ENCODE peak calls at places on chromosomes 16 and 17, in nine cellular contexts. C, X, U, H, G, F, I, E and N are unnamed samples.

GRCh38 chr17:62763891-62764600 is 44.1 kb downstream of the MARCHF10 start:
- ATAC-seq in C (no peak), X (no peak), U (no peak), H (no peak), G (no peak), F (no peak), I (no peak), E (no peak), N (no peak)

GRCh38 chr16:57624044-57624688 is 4.3 kb upstream of the ADGRG1 start:
- ATAC-seq in C (no peak), X (no peak), U (peak), H (no peak), G (no peak), F (no peak), I (no peak), E (no peak), N (no peak)

GRCh38 chr16:2924901-2925820 is 13.4 kb downstream of the FLYWCH1 start:
- ATAC-seq in C (no peak), X (peak), U (no peak), H (no peak), G (no peak), F (peak), I (no peak), E (no peak), N (no peak)

GRCh38 chr16:31141489-31142108 is 6.1 kb upstream of the PRSS8 start:
- ATAC-seq in C (no peak), X (peak), U (peak), H (no peak), G (no peak), F (peak), I (peak), E (peak), N (peak)

GRCh38 chr16:1044515-1045362 is 27.8 kb upstream of the SSTR5 start:
- ATAC-seq in C (no peak), X (no peak), U (no peak), H (no peak), G (no peak), F (peak), I (peak), E (no peak), N (peak)

GRCh38 chr17:34730816-34731215 is 151.4 kb downstream of the TMEM132E start:
- ATAC-seq in C (no peak), X (no peak), U (no peak), H (no peak), G (no peak), F (no peak), I (no peak), E (no peak), N (no peak)

GRCh38 chr16:16861546-16861945 is 482.6 kb downstream of the NPIPA7 start:
- ATAC-seq in C (no peak), X (peak), U (peak), H (peak), G (peak), F (peak), I (peak), E (peak), N (peak)

GRCh38 chr16:50517450-50518252 is 30.5 kb upstream of the NKD1 start:
- ATAC-seq in C (no peak), X (no peak), U (no peak), H (no peak), G (no peak), F (no peak), I (no peak), E (no peak), N (no peak)

GRCh38 chr17:309361-309888 is 43.2 kb downstream of the RPH3AL start:
- ATAC-seq in C (peak), X (peak), U (peak), H (no peak), G (peak), F (peak), I (no peak), E (peak), N (peak)

GRCh38 chr17:77540975-77541374 is 400.2 kb downstream of the SEC14L1 start:
- ATAC-seq in C (no peak), X (no peak), U (no peak), H (no peak), G (no peak), F (no peak), I (no peak), E (no peak), N (no peak)

GRCh38 chr16:79257958-79258490 is 342.5 kb downstream of the MAF start:
- ATAC-seq in C (no peak), X (no peak), U (no peak), H (no peak), G (peak), F (no peak), I (no peak), E (no peak), N (no peak)

GRCh38 chr17:33889079-33889478 is 366.0 kb upstream of the CCL2 start:
- ATAC-seq in C (no peak), X (no peak), U (no peak), H (no peak), G (no peak), F (no peak), I (no peak), E (no peak), N (no peak)

GRCh38 chr17:65751263-65751662 is 189.8 kb upstream of the AXIN2 start:
- ATAC-seq in C (no peak), X (no peak), U (no peak), H (no peak), G (no peak), F (no peak), I (no peak), E (peak), N (peak)

GRCh38 chr16:53743149-53743566 is 39.2 kb downstream of the FTO start:
- ATAC-seq in C (no peak), X (no peak), U (peak), H (no peak), G (no peak), F (peak), I (peak), E (no peak), N (peak)

GRCh38 chr16:50323335-50324011 is 45.3 kb downstream of the BRD7 start:
- ATAC-seq in C (no peak), X (peak), U (peak), H (no peak), G (no peak), F (no peak), I (peak), E (no peak), N (peak)

GRCh38 chr17:7095642-7096041 is 15.6 kb upstream of the CLEC10A start:
- ATAC-seq in C (no peak), X (no peak), U (no peak), H (no peak), G (no peak), F (no peak), I (no peak), E (peak), N (no peak)

GRCh38 chr17:81028506-81028858 is 6.5 kb upstream of the BAIAP2 start:
- ATAC-seq in C (no peak), X (no peak), U (no peak), H (no peak), G (no peak), F (no peak), I (no peak), E (no peak), N (no peak)

GRCh38 chr16:30884760-30885159 is 9.1 kb downstream of the BCL7C start:
- ATAC-seq in C (no peak), X (no peak), U (no peak), H (no peak), G (peak), F (no peak), I (no peak), E (no peak), N (no peak)

GRCh38 chr16:66344533-66345145 is 21.9 kb upstream of the CDH5 start:
- ATAC-seq in C (no peak), X (peak), U (peak), H (no peak), G (no peak), F (no peak), I (no peak), E (no peak), N (peak)

GRCh38 chr17:16293918-16294317 is 59.4 kb downstream of the CENPV start:
- ATAC-seq in C (no peak), X (peak), U (no peak), H (no peak), G (no peak), F (no peak), I (peak), E (no peak), N (no peak)

GRCh38 chr17:72264682-72265405 is 144.0 kb downstream of the SOX9 start:
- ATAC-seq in C (no peak), X (no peak), U (no peak), H (no peak), G (no peak), F (no peak), I (no peak), E (no peak), N (no peak)

GRCh38 chr16:4372315-4372577 is 598 bp downstream of the VASN start:
- ATAC-seq in C (no peak), X (no peak), U (no peak), H (no peak), G (peak), F (no peak), I (no peak), E (no peak), N (no peak)

GRCh38 chr16:1621851-1622250 is 9.7 kb downstream of the CRAMP1 start:
- ATAC-seq in C (no peak), X (no peak), U (no peak), H (no peak), G (no peak), F (no peak), I (no peak), E (no peak), N (no peak)